ENCODE peak calls at places on chromosomes 6 and 20, in seven cellular contexts. One of them, this sample, is unnamed. For H3K4me1 and H3K36me3, the result is how much of the 10 kb centered on the place peaks cover.

GRCh38 chr6:154403803-154404202 is 47.2 kb upstream of the IPCEF1 start:
- DNase-seq in tibial artery: no peak
- DNase-seq in CD8-positive, alpha-beta memory T cell: no peak
- DNase-seq in upper lobe of right lung: no peak
- DNase-seq in aorta: no peak
- DNase-seq in left ventricle myocardium inferior: no peak
- DNase-seq in kidney: no peak
- DNase-seq in this sample: peak

GRCh38 chr6:155524249-155524651 is 68.6 kb upstream of the NOX3 start:
- DNase-seq in tibial artery: no peak
- DNase-seq in CD8-positive, alpha-beta memory T cell: no peak
- DNase-seq in upper lobe of right lung: no peak
- DNase-seq in aorta: no peak
- DNase-seq in left ventricle myocardium inferior: no peak
- DNase-seq in kidney: no peak
- DNase-seq in this sample: peak

GRCh38 chr6:126475449-126475848 is 135.5 kb downstream of the CENPW start:
- DNase-seq in tibial artery: no peak
- DNase-seq in CD8-positive, alpha-beta memory T cell: no peak
- DNase-seq in upper lobe of right lung: no peak
- DNase-seq in aorta: no peak
- DNase-seq in left ventricle myocardium inferior: no peak
- DNase-seq in kidney: no peak
- DNase-seq in this sample: no peak

GRCh38 chr20:3010985-3011723 is 32.3 kb upstream of the GNRH2 start:
- DNase-seq in tibial artery: no peak
- DNase-seq in CD8-positive, alpha-beta memory T cell: no peak
- DNase-seq in upper lobe of right lung: no peak
- DNase-seq in aorta: no peak
- DNase-seq in left ventricle myocardium inferior: no peak
- DNase-seq in kidney: no peak
- DNase-seq in this sample: no peak

GRCh38 chr6:133309579-133309978 is 68.4 kb downstream of the EYA4 start:
- DNase-seq in tibial artery: no peak
- DNase-seq in CD8-positive, alpha-beta memory T cell: no peak
- DNase-seq in upper lobe of right lung: no peak
- DNase-seq in aorta: no peak
- DNase-seq in left ventricle myocardium inferior: no peak
- DNase-seq in kidney: no peak
- DNase-seq in this sample: no peak

GRCh38 chr6:122818866-122819265 is 29.8 kb downstream of the SMPDL3A start:
- DNase-seq in tibial artery: no peak
- DNase-seq in CD8-positive, alpha-beta memory T cell: no peak
- DNase-seq in upper lobe of right lung: no peak
- DNase-seq in aorta: no peak
- DNase-seq in left ventricle myocardium inferior: no peak
- DNase-seq in kidney: no peak
- DNase-seq in this sample: no peak

GRCh38 chr20:14498809-14499208 is 161.4 kb upstream of the FLRT3 start:
- DNase-seq in tibial artery: no peak
- DNase-seq in CD8-positive, alpha-beta memory T cell: no peak
- DNase-seq in upper lobe of right lung: no peak
- DNase-seq in aorta: no peak
- DNase-seq in left ventricle myocardium inferior: no peak
- DNase-seq in kidney: no peak
- DNase-seq in this sample: no peak

GRCh38 chr6:3538536-3538935 is 81.7 kb upstream of the SLC22A23 start:
- DNase-seq in tibial artery: no peak
- DNase-seq in CD8-positive, alpha-beta memory T cell: no peak
- DNase-seq in upper lobe of right lung: no peak
- DNase-seq in aorta: no peak
- DNase-seq in left ventricle myocardium inferior: no peak
- DNase-seq in kidney: no peak
- DNase-seq in this sample: no peak

GRCh38 chr20:58418949-58419748 is 30.1 kb downstream of the VAPB start:
- DNase-seq in tibial artery: no peak
- DNase-seq in CD8-positive, alpha-beta memory T cell: no peak
- DNase-seq in upper lobe of right lung: no peak
- DNase-seq in aorta: no peak
- DNase-seq in left ventricle myocardium inferior: no peak
- DNase-seq in kidney: no peak
- DNase-seq in this sample: no peak

GRCh38 chr20:6940052-6940451 is 172.6 kb downstream of the BMP2 start:
- DNase-seq in tibial artery: no peak
- DNase-seq in CD8-positive, alpha-beta memory T cell: no peak
- DNase-seq in upper lobe of right lung: no peak
- DNase-seq in aorta: no peak
- DNase-seq in left ventricle myocardium inferior: no peak
- DNase-seq in kidney: no peak
- DNase-seq in this sample: peak

GRCh38 chr6:3138341-3138740 is 19.0 kb downstream of the TUBB2A start:
- DNase-seq in tibial artery: no peak
- DNase-seq in CD8-positive, alpha-beta memory T cell: no peak
- DNase-seq in upper lobe of right lung: no peak
- DNase-seq in aorta: no peak
- DNase-seq in left ventricle myocardium inferior: no peak
- DNase-seq in kidney: no peak
- DNase-seq in this sample: peak

GRCh38 chr6:89862281-89862680 is 32.0 kb upstream of the GJA10 start:
- DNase-seq in tibial artery: no peak
- DNase-seq in CD8-positive, alpha-beta memory T cell: no peak
- DNase-seq in upper lobe of right lung: no peak
- DNase-seq in aorta: no peak
- DNase-seq in left ventricle myocardium inferior: no peak
- DNase-seq in kidney: no peak
- DNase-seq in this sample: no peak

GRCh38 chr6:163745566-163746400 is 331.3 kb downstream of the QKI start:
- DNase-seq in tibial artery: no peak
- DNase-seq in CD8-positive, alpha-beta memory T cell: no peak
- DNase-seq in upper lobe of right lung: no peak
- DNase-seq in aorta: no peak
- DNase-seq in left ventricle myocardium inferior: peak
- DNase-seq in kidney: no peak
- DNase-seq in this sample: no peak

GRCh38 chr20:47225458-47225857 is 131.0 kb downstream of the ZMYND8 start:
- DNase-seq in tibial artery: no peak
- DNase-seq in CD8-positive, alpha-beta memory T cell: no peak
- DNase-seq in upper lobe of right lung: no peak
- DNase-seq in aorta: no peak
- DNase-seq in left ventricle myocardium inferior: no peak
- DNase-seq in kidney: no peak
- DNase-seq in this sample: no peak

GRCh38 chr6:147667082-147667481 is 158.6 kb downstream of the SAMD5 start:
- DNase-seq in tibial artery: no peak
- DNase-seq in CD8-positive, alpha-beta memory T cell: no peak
- DNase-seq in upper lobe of right lung: no peak
- DNase-seq in aorta: no peak
- DNase-seq in left ventricle myocardium inferior: no peak
- DNase-seq in kidney: no peak
- DNase-seq in this sample: no peak

GRCh38 chr20:4062721-4063606 is 47.6 kb upstream of the RNF24 start:
- DNase-seq in tibial artery: no peak
- DNase-seq in CD8-positive, alpha-beta memory T cell: no peak
- DNase-seq in upper lobe of right lung: no peak
- DNase-seq in aorta: no peak
- DNase-seq in left ventricle myocardium inferior: no peak
- DNase-seq in kidney: no peak
- DNase-seq in this sample: no peak

GRCh38 chr20:58137651-58138265 is 90.7 kb downstream of the ANKRD60 start:
- DNase-seq in tibial artery: no peak
- DNase-seq in CD8-positive, alpha-beta memory T cell: no peak
- DNase-seq in upper lobe of right lung: peak
- DNase-seq in aorta: peak
- DNase-seq in left ventricle myocardium inferior: no peak
- DNase-seq in kidney: no peak
- DNase-seq in this sample: no peak

GRCh38 chr20:50015636-50015992 is 32.8 kb downstream of the SNAI1 start:
- DNase-seq in tibial artery: no peak
- DNase-seq in CD8-positive, alpha-beta memory T cell: no peak
- DNase-seq in upper lobe of right lung: no peak
- DNase-seq in aorta: no peak
- DNase-seq in left ventricle myocardium inferior: no peak
- DNase-seq in kidney: no peak
- DNase-seq in this sample: no peak

GRCh38 chr6:168637853-168638252 is 196.9 kb downstream of the SMOC2 start:
- DNase-seq in tibial artery: no peak
- DNase-seq in CD8-positive, alpha-beta memory T cell: no peak
- DNase-seq in upper lobe of right lung: no peak
- DNase-seq in aorta: no peak
- DNase-seq in left ventricle myocardium inferior: no peak
- DNase-seq in kidney: peak
- DNase-seq in this sample: no peak

GRCh38 chr6:15331143-15331542 is 85.3 kb downstream of the JARID2 start:
- DNase-seq in tibial artery: no peak
- DNase-seq in CD8-positive, alpha-beta memory T cell: no peak
- DNase-seq in upper lobe of right lung: no peak
- DNase-seq in aorta: no peak
- DNase-seq in left ventricle myocardium inferior: no peak
- DNase-seq in kidney: no peak
- DNase-seq in this sample: no peak

GRCh38 chr6:132392792-132393191 is 8.5 kb downstream of the MOXD1 start:
- DNase-seq in tibial artery: no peak
- DNase-seq in CD8-positive, alpha-beta memory T cell: no peak
- DNase-seq in upper lobe of right lung: no peak
- DNase-seq in aorta: no peak
- DNase-seq in left ventricle myocardium inferior: no peak
- DNase-seq in kidney: no peak
- DNase-seq in this sample: no peak

GRCh38 chr20:842547-842940 is 9.0 kb downstream of the FAM110A start:
- DNase-seq in tibial artery: no peak
- DNase-seq in CD8-positive, alpha-beta memory T cell: no peak
- DNase-seq in upper lobe of right lung: no peak
- DNase-seq in aorta: no peak
- DNase-seq in left ventricle myocardium inferior: no peak
- DNase-seq in kidney: no peak
- DNase-seq in this sample: no peak
- H3K4me3 ChIP-seq in tibial artery: no peak
- H3K4me3 ChIP-seq in CD8-positive, alpha-beta memory T cell: no peak
- H3K4me3 ChIP-seq in upper lobe of right lung: peak
- H3K4me3 ChIP-seq in aorta: no peak
- H3K4me3 ChIP-seq in left ventricle myocardium inferior: no peak
- H3K4me3 ChIP-seq in kidney: no peak
- H3K4me3 ChIP-seq in this sample: no peak

DNA sequence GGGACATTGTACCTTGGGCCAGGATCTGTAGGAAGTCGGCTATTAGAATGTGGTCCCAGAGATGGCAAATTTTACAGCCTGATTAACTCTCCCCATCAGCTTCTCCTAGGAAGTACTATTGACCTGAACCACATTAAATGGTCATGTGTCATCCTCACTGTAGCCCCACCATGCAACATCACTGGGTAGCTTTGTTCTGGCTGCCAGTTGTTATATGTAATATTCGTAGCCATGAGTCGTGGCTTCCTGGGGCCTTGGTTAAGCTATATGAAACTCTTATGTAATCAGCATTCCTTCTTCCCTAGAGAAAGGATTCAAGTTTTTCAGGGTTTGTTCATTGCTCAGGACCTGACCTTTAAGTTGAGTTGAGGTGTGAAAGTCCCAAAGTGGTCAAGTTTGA is 125.7 kb downstream of the ANKS1A start:
- DNase-seq in tibial artery: no peak
- DNase-seq in CD8-positive, alpha-beta memory T cell: no peak
- DNase-seq in upper lobe of right lung: no peak
- DNase-seq in aorta: no peak
- DNase-seq in left ventricle myocardium inferior: no peak
- DNase-seq in kidney: no peak
- DNase-seq in this sample: peak
- H3K4me1 ChIP-seq in tibial artery: under half
- H3K4me1 ChIP-seq in CD8-positive, alpha-beta memory T cell: under half
- H3K4me1 ChIP-seq in upper lobe of right lung: under half
- H3K4me1 ChIP-seq in aorta: under half
- H3K4me1 ChIP-seq in left ventricle myocardium inferior: half or more
- H3K4me1 ChIP-seq in kidney: under half
- H3K4me1 ChIP-seq in this sample: half or more

GRCh38 chr6:35219683-35220326 is 6.0 kb downstream of the SCUBE3 start:
- DNase-seq in tibial artery: no peak
- DNase-seq in CD8-positive, alpha-beta memory T cell: no peak
- DNase-seq in upper lobe of right lung: no peak
- DNase-seq in aorta: no peak
- DNase-seq in left ventricle myocardium inferior: no peak
- DNase-seq in kidney: no peak
- DNase-seq in this sample: no peak
- H3K36me3 ChIP-seq in tibial artery: under half
- H3K36me3 ChIP-seq in CD8-positive, alpha-beta memory T cell: under half
- H3K36me3 ChIP-seq in upper lobe of right lung: under half
- H3K36me3 ChIP-seq in aorta: under half
- H3K36me3 ChIP-seq in left ventricle myocardium inferior: under half
- H3K36me3 ChIP-seq in kidney: under half
- H3K36me3 ChIP-seq in this sample: under half

GRCh38 chr20:44084439-44084838 is 102.5 kb downstream of the JPH2 start:
- DNase-seq in tibial artery: no peak
- DNase-seq in CD8-positive, alpha-beta memory T cell: no peak
- DNase-seq in upper lobe of right lung: no peak
- DNase-seq in aorta: no peak
- DNase-seq in left ventricle myocardium inferior: no peak
- DNase-seq in kidney: no peak
- DNase-seq in this sample: no peak

GRCh38 chr20:44084891-44085290 is 102.1 kb downstream of the JPH2 start:
- DNase-seq in tibial artery: no peak
- DNase-seq in CD8-positive, alpha-beta memory T cell: no peak
- DNase-seq in upper lobe of right lung: no peak
- DNase-seq in aorta: no peak
- DNase-seq in left ventricle myocardium inferior: no peak
- DNase-seq in kidney: peak
- DNase-seq in this sample: no peak

GRCh38 chr20:44087051-44087856 is 99.7 kb downstream of the JPH2 start:
- DNase-seq in tibial artery: no peak
- DNase-seq in CD8-positive, alpha-beta memory T cell: no peak
- DNase-seq in upper lobe of right lung: no peak
- DNase-seq in aorta: no peak
- DNase-seq in left ventricle myocardium inferior: no peak
- DNase-seq in kidney: peak
- DNase-seq in this sample: no peak

GRCh38 chr20:44087857-44088120 is 99.2 kb downstream of the JPH2 start:
- DNase-seq in tibial artery: no peak
- DNase-seq in CD8-positive, alpha-beta memory T cell: no peak
- DNase-seq in upper lobe of right lung: no peak
- DNase-seq in aorta: no peak
- DNase-seq in left ventricle myocardium inferior: no peak
- DNase-seq in kidney: peak
- DNase-seq in this sample: no peak

DNA sequence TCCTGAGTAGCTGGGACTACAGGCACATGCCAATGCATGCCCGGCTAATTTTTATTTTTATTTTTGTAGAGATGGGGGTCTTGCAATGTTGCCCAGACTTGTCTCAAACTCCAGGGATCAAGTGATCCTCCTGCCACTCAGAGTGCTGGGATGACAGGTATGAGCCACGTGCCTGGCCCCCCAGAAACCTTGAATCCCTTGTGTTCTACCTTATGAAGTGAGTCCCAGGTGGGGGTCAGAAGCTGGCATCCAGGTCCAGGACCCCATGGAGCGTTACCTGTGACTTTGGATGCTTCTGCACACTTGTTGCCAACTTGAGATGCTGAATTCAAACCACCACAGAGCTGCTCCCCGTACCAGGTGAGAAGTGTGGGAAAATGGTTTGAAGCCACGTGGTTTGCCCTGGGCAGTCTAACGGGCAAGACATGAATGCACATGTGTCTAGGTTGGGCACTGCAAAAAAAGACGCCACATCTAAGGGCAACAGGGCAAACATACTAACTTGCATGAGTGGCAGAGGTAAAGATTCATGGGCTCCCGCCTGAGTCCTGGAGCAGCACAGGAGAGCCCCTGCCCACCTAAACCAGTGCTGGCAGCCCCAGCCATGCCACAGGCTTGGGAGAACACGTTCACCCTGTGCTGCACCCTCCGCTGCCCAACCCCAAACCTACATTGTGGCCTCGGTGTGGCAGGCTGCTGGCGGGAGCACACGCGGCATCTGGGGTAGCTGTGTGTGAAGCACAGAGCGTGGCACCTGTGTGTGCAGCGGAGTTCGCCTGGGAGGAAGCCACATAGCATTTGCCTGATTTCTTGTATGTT is 101.2 kb downstream of the JPH2 start:
- DNase-seq in tibial artery: no peak
- DNase-seq in CD8-positive, alpha-beta memory T cell: no peak
- DNase-seq in upper lobe of right lung: no peak
- DNase-seq in aorta: no peak
- DNase-seq in left ventricle myocardium inferior: no peak
- DNase-seq in kidney: peak
- DNase-seq in this sample: no peak
- H3K4me3 ChIP-seq in tibial artery: no peak
- H3K4me3 ChIP-seq in CD8-positive, alpha-beta memory T cell: no peak
- H3K4me3 ChIP-seq in upper lobe of right lung: no peak
- H3K4me3 ChIP-seq in aorta: no peak
- H3K4me3 ChIP-seq in left ventricle myocardium inferior: no peak
- H3K4me3 ChIP-seq in kidney: no peak
- H3K4me3 ChIP-seq in this sample: no peak